ENCODE peak calls at places on chromosomes 12 and 14, in five cellular contexts. K, X, S, T and O are unnamed samples.

GRCh38 chr14:91613459-91614145 is 103.5 kb upstream of the PPP4R3A start:
- DNase-seq in S (no peak), X (no peak), T (no peak), K (no peak), O (no peak)

GRCh38 chr14:48323655-48324054 is 648.2 kb upstream of the MDGA2 start:
- DNase-seq in S (no peak), K (no peak), T (no peak), X (no peak), O (no peak)

GRCh38 chr12:100375023-100375737 is 18.3 kb downstream of the SLC17A8 start:
- DNase-seq in T (no peak), S (peak), X (peak), K (no peak), O (peak)

GRCh38 chr14:21093769-21094681 is 4.4 kb downstream of the ZNF219 start:
- DNase-seq in K (no peak), T (no peak), S (no peak), X (peak), O (peak)

GRCh38 chr12:116443706-116444589 is 115.2 kb upstream of the MAP1LC3B2 start:
- DNase-seq in S (no peak), K (no peak), T (no peak), X (no peak), O (no peak)

GRCh38 chr12:32305163-32305562 is 94.2 kb upstream of the FGD4 start:
- DNase-seq in S (no peak), K (no peak), X (no peak), T (no peak), O (no peak)

GRCh38 chr12:47758834-47759690 is at the start of gene RAPGEF3:
- DNase-seq in T (peak), K (peak), S (peak), X (peak), O (peak)

GRCh38 chr12:24889403-24889802 is 59.5 kb downstream of the BCAT1 start:
- DNase-seq in T (no peak), S (no peak), K (no peak), X (no peak), O (no peak)

GRCh38 chr12:2580821-2581220 is 213.9 kb upstream of the FKBP4 start:
- DNase-seq in T (no peak), K (no peak), X (no peak), S (no peak), O (no peak)

GRCh38 chr14:75542585-75543091 is 20.4 kb downstream of the BATF start:
- DNase-seq in S (peak), X (no peak), K (peak), T (no peak), O (no peak)

GRCh38 chr12:54038260-54038759 is 5.5 kb downstream of the HOXC5 start:
- DNase-seq in X (no peak), T (no peak), S (no peak), K (no peak), O (peak)

GRCh38 chr14:54683882-54684794 is 117.2 kb downstream of the SAMD4A start:
- DNase-seq in S (no peak), X (no peak), T (no peak), K (no peak), O (peak)

GRCh38 chr12:124847675-124848074 is 16.0 kb downstream of the SCARB1 start:
- DNase-seq in K (no peak), X (no peak), T (no peak), S (no peak), O (peak)

GRCh38 chr12:51262758-51263177 is 7.4 kb downstream of the SMAGP start:
- DNase-seq in S (peak), T (no peak), K (peak), X (peak), O (peak)

GRCh38 chr12:104219908-104220404 is 4.4 kb downstream of the TXNRD1 start:
- DNase-seq in K (peak), X (no peak), T (no peak), S (peak), O (no peak)

GRCh38 chr14:63046339-63047268 is 1.3 kb upstream of the KCNH5 start:
- DNase-seq in T (no peak), X (no peak), K (no peak), S (no peak), O (no peak)

GRCh38 chr12:33322519-33322918 is 117.1 kb downstream of the SYT10 start:
- DNase-seq in T (no peak), X (no peak), K (no peak), S (no peak), O (no peak)

GRCh38 chr12:22765731-22766130 is 140.8 kb downstream of the ETNK1 start:
- DNase-seq in T (no peak), S (no peak), X (no peak), K (no peak), O (no peak)

DNA sequence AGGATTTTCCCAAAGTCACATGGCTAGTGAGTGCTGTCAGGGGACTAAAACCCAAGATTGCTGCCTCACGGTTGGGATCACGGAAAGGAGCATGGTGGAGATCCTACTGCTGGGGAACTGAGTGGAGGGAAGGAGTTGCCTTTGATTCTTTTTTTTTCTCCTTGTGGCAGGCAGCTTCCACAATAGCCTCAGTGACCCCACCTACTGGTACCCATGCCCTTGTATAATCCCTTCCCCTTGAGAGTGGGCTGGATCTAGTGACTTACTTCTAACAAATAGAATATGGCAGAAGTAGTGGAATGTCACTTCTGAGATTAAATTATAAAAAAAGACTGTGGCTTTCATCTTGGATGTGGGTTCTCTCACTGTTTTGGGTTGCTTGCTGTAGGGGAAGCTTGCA is 135.7 kb downstream of the DICER1 start:
- DNase-seq in K (no peak), S (no peak), X (no peak), T (no peak), O (no peak)
- TF ChIP-seq CTCF in K (no peak), S (no peak), X (no peak), T (no peak), O (no peak)

DNA sequence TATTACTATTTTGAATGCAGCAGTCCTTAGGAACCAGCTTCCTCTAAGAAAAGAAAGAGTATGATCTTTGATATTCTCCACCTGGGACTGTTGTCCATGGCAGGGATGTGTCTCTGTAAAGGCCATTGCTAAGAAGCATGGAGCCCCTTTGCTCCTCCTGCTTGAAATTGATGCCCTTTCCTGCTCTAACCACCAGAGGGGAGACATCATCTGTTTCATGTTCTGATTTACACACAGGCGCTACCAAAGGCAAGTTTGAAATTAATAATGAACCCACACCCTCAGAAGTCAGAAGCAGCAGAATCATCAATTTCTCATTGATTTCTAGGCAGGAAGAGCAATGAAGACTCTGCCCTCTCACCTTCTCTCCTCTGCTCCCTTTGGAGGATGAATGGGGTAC is 253.8 kb downstream of the RMST start:
- DNase-seq in T (no peak), K (no peak), X (no peak), S (no peak), O (no peak)
- TF ChIP-seq CTCF in T (peak), K (no peak), X (peak), S (peak), O (no peak)

GRCh38 chr12:3679831-3680230 is 73.1 kb downstream of the CRACR2A start:
- DNase-seq in S (no peak), X (no peak), T (no peak), K (no peak), O (no peak)

GRCh38 chr12:3680919-3681594 is 71.9 kb downstream of the CRACR2A start:
- DNase-seq in S (peak), X (peak), K (no peak), T (no peak), O (peak)

GRCh38 chr12:3684449-3685051 is 68.4 kb downstream of the CRACR2A start:
- DNase-seq in S (no peak), K (no peak), X (no peak), T (no peak), O (no peak)

GRCh38 chr12:3683670-3684069 is 69.2 kb downstream of the CRACR2A start:
- DNase-seq in T (no peak), K (no peak), X (no peak), S (no peak), O (no peak)

GRCh38 chr12:3681595-3681921 is 71.4 kb downstream of the CRACR2A start:
- DNase-seq in T (no peak), X (no peak), S (no peak), K (no peak), O (no peak)
- TF ChIP-seq CTCF in T (no peak), X (no peak), S (no peak), K (no peak), O (no peak)

DNA sequence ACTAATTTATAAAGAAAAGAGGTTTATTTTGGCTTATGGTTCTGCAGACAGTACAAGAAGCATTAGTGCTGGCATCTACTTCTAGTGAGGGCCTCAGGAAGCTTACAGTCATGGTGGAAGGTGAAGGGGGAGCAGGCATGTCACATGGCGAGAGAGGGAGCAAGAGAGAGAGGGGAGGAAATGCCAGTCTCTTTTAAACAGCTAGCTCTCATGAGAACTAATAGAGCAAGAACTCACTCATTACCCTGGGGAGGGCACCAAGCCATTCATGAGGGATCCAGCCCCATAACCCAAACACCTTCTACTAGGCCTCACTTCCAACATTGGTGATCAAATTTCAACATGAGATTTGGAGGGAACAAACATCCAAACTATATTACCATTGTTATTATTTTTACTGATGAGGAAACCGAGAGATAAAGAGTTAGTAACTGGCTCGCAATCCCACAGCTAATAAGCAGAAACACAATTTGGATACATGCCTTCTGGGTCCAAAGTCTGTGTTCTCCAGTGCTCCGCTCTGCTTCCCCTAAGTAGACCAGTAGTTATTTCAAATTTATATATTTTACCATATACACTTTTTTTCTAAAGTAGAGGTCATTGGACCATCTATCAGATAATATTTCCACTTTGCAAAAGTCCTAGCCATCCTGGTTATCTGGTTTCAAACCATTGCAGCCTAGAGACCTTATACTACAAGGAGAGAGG is 9.7 kb downstream of the SLC35E3 start:
- DNase-seq in K (no peak), T (no peak), S (no peak), X (no peak), O (no peak)
- TF ChIP-seq CTCF in K (no peak), T (no peak), S (no peak), X (no peak), O (no peak)

GRCh38 chr14:64465856-64466554 is 706 bp downstream of the AKAP5 start:
- DNase-seq in T (peak), X (no peak), S (no peak), K (no peak), O (peak)
- TF ChIP-seq CTCF in T (no peak), X (no peak), S (peak), K (no peak), O (no peak)

GRCh38 chr12:127411981-127412380 is 855.0 kb upstream of the TMEM132C start:
- DNase-seq in X (no peak), T (no peak), S (no peak), K (no peak), O (no peak)
- TF ChIP-seq CTCF in X (no peak), T (no peak), S (no peak), K (no peak), O (no peak)

GRCh38 chr12:94145231-94145979 is 3.0 kb upstream of the PLXNC1 start:
- DNase-seq in X (no peak), T (no peak), K (no peak), S (no peak), O (peak)
- TF ChIP-seq CTCF in X (no peak), T (peak), K (no peak), S (peak), O (peak)

GRCh38 chr14:101237241-101237616 is 324.1 kb upstream of the DIO3 start:
- DNase-seq in K (no peak), X (no peak), S (no peak), T (no peak), O (no peak)
- TF ChIP-seq CTCF in K (no peak), X (no peak), S (no peak), T (no peak), O (no peak)

GRCh38 chr12:111602348-111602747 is 3.2 kb upstream of the ATXN2 start:
- DNase-seq in K (no peak), T (no peak), X (no peak), S (no peak), O (no peak)

GRCh38 chr12:111605931-111606625 is 7.0 kb upstream of the ATXN2 start:
- DNase-seq in S (no peak), T (no peak), X (no peak), K (no peak), O (no peak)

GRCh38 chr12:111606651-111607232 is 7.6 kb upstream of the ATXN2 start:
- DNase-seq in X (no peak), K (no peak), T (no peak), S (no peak), O (no peak)

GRCh38 chr12:111607239-111607638 is 8.1 kb upstream of the ATXN2 start:
- DNase-seq in K (no peak), T (no peak), S (no peak), X (no peak), O (no peak)
- TF ChIP-seq CTCF in K (no peak), T (no peak), S (no peak), X (no peak), O (no peak)